ENCODE peak calls at places on chromosomes 4 and X, in ten cellular contexts. One of them, this sample, is unnamed.

GRCh38 chr4:8904041-8904501 is 32.4 kb upstream of the HMX1 start:
- DNase-seq in SJSA1: no peak
- DNase-seq in nephron progenitor cell: no peak
- DNase-seq in fibroblast of mammary gland: no peak
- DNase-seq in NCI-H774: no peak
- DNase-seq in body of pancreas: no peak
- DNase-seq in activated T-helper 1 cell treated with anti-CD3 and anti-CD28 coated beads, Interleukin-2, amount 50 U/mL, for 16 hours: no peak
- DNase-seq in sciatic nerve: no peak
- DNase-seq in stimulated activated CD8-positive, alpha-beta memory T cell treated with anti-CD3 and anti-CD28 coated beads, Interleukin-4, amount 100 ng/mL, for 48 hours: no peak
- DNase-seq in cerebellar cortex: no peak
- DNase-seq in this sample: no peak

GRCh38 chr4:5719329-5720055 is 8.5 kb downstream of the EVC start:
- DNase-seq in fibroblast of mammary gland: no peak
- DNase-seq in SJSA1: no peak
- DNase-seq in stimulated activated CD8-positive, alpha-beta memory T cell treated with anti-CD3 and anti-CD28 coated beads, Interleukin-4, amount 100 ng/mL, for 48 hours: no peak
- DNase-seq in NCI-H774: no peak
- DNase-seq in nephron progenitor cell: no peak
- DNase-seq in cerebellar cortex: no peak
- DNase-seq in activated T-helper 1 cell treated with anti-CD3 and anti-CD28 coated beads, Interleukin-2, amount 50 U/mL, for 16 hours: no peak
- DNase-seq in body of pancreas: no peak
- DNase-seq in sciatic nerve: no peak
- DNase-seq in this sample: no peak

GRCh38 chr4:122450847-122451246 is 5.7 kb downstream of the IL2 start:
- DNase-seq in SJSA1: no peak
- DNase-seq in activated T-helper 1 cell treated with anti-CD3 and anti-CD28 coated beads, Interleukin-2, amount 50 U/mL, for 16 hours: no peak
- DNase-seq in nephron progenitor cell: peak; percentile 3
- DNase-seq in stimulated activated CD8-positive, alpha-beta memory T cell treated with anti-CD3 and anti-CD28 coated beads, Interleukin-4, amount 100 ng/mL, for 48 hours: peak; percentile 30
- DNase-seq in fibroblast of mammary gland: peak; percentile 35
- DNase-seq in NCI-H774: no peak
- DNase-seq in body of pancreas: no peak
- DNase-seq in cerebellar cortex: peak; percentile 29
- DNase-seq in sciatic nerve: no peak
- DNase-seq in this sample: peak; percentile 45

GRCh38 chr4:123298798-123299197 is 97.8 kb upstream of the SPRY1 start:
- DNase-seq in NCI-H774: no peak
- DNase-seq in sciatic nerve: no peak
- DNase-seq in cerebellar cortex: no peak
- DNase-seq in nephron progenitor cell: no peak
- DNase-seq in activated T-helper 1 cell treated with anti-CD3 and anti-CD28 coated beads, Interleukin-2, amount 50 U/mL, for 16 hours: no peak
- DNase-seq in body of pancreas: no peak
- DNase-seq in fibroblast of mammary gland: no peak
- DNase-seq in stimulated activated CD8-positive, alpha-beta memory T cell treated with anti-CD3 and anti-CD28 coated beads, Interleukin-4, amount 100 ng/mL, for 48 hours: no peak
- DNase-seq in SJSA1: no peak
- DNase-seq in this sample: no peak

GRCh38 chr4:65668201-65669007 is 1.9 kb downstream of the EPHA5 start:
- DNase-seq in SJSA1: peak; percentile 25
- DNase-seq in stimulated activated CD8-positive, alpha-beta memory T cell treated with anti-CD3 and anti-CD28 coated beads, Interleukin-4, amount 100 ng/mL, for 48 hours: no peak
- DNase-seq in nephron progenitor cell: peak; percentile 22
- DNase-seq in sciatic nerve: peak; percentile 63
- DNase-seq in body of pancreas: peak; percentile 15
- DNase-seq in fibroblast of mammary gland: peak; percentile 16
- DNase-seq in NCI-H774: no peak
- DNase-seq in activated T-helper 1 cell treated with anti-CD3 and anti-CD28 coated beads, Interleukin-2, amount 50 U/mL, for 16 hours: no peak
- DNase-seq in cerebellar cortex: no peak
- DNase-seq in this sample: peak; percentile 62

GRCh38 chrX:68132749-68133148 is 300.5 kb downstream of the OPHN1 start:
- DNase-seq in cerebellar cortex: no peak
- DNase-seq in activated T-helper 1 cell treated with anti-CD3 and anti-CD28 coated beads, Interleukin-2, amount 50 U/mL, for 16 hours: no peak
- DNase-seq in SJSA1: no peak
- DNase-seq in stimulated activated CD8-positive, alpha-beta memory T cell treated with anti-CD3 and anti-CD28 coated beads, Interleukin-4, amount 100 ng/mL, for 48 hours: no peak
- DNase-seq in fibroblast of mammary gland: no peak
- DNase-seq in sciatic nerve: no peak
- DNase-seq in NCI-H774: no peak
- DNase-seq in nephron progenitor cell: no peak
- DNase-seq in body of pancreas: no peak
- DNase-seq in this sample: no peak

GRCh38 chrX:38845426-38845825 is 44.2 kb downstream of the MID1IP1 start:
- DNase-seq in body of pancreas: no peak
- DNase-seq in sciatic nerve: no peak
- DNase-seq in SJSA1: no peak
- DNase-seq in activated T-helper 1 cell treated with anti-CD3 and anti-CD28 coated beads, Interleukin-2, amount 50 U/mL, for 16 hours: no peak
- DNase-seq in NCI-H774: no peak
- DNase-seq in stimulated activated CD8-positive, alpha-beta memory T cell treated with anti-CD3 and anti-CD28 coated beads, Interleukin-4, amount 100 ng/mL, for 48 hours: no peak
- DNase-seq in cerebellar cortex: no peak
- DNase-seq in nephron progenitor cell: no peak
- DNase-seq in fibroblast of mammary gland: no peak
- DNase-seq in this sample: no peak

GRCh38 chr4:41150401-41150800 is 63.9 kb downstream of the APBB2 start:
- DNase-seq in cerebellar cortex: no peak
- DNase-seq in fibroblast of mammary gland: no peak
- DNase-seq in body of pancreas: no peak
- DNase-seq in sciatic nerve: no peak
- DNase-seq in nephron progenitor cell: no peak
- DNase-seq in activated T-helper 1 cell treated with anti-CD3 and anti-CD28 coated beads, Interleukin-2, amount 50 U/mL, for 16 hours: no peak
- DNase-seq in NCI-H774: no peak
- DNase-seq in SJSA1: no peak
- DNase-seq in stimulated activated CD8-positive, alpha-beta memory T cell treated with anti-CD3 and anti-CD28 coated beads, Interleukin-4, amount 100 ng/mL, for 48 hours: no peak
- DNase-seq in this sample: no peak

GRCh38 chr4:4542824-4543485 is 1.1 kb upstream of the STX18 start:
- DNase-seq in stimulated activated CD8-positive, alpha-beta memory T cell treated with anti-CD3 and anti-CD28 coated beads, Interleukin-4, amount 100 ng/mL, for 48 hours: no peak
- DNase-seq in NCI-H774: no peak
- DNase-seq in fibroblast of mammary gland: peak; percentile 33
- DNase-seq in body of pancreas: no peak
- DNase-seq in cerebellar cortex: no peak
- DNase-seq in activated T-helper 1 cell treated with anti-CD3 and anti-CD28 coated beads, Interleukin-2, amount 50 U/mL, for 16 hours: no peak
- DNase-seq in sciatic nerve: no peak
- DNase-seq in SJSA1: no peak
- DNase-seq in nephron progenitor cell: peak; percentile 28
- DNase-seq in this sample: no peak

GRCh38 chr4:2804973-2805501 is 12.2 kb downstream of the SH3BP2 start:
- DNase-seq in activated T-helper 1 cell treated with anti-CD3 and anti-CD28 coated beads, Interleukin-2, amount 50 U/mL, for 16 hours: no peak
- DNase-seq in SJSA1: no peak
- DNase-seq in fibroblast of mammary gland: no peak
- DNase-seq in body of pancreas: peak; percentile 10
- DNase-seq in sciatic nerve: no peak
- DNase-seq in nephron progenitor cell: no peak
- DNase-seq in NCI-H774: no peak
- DNase-seq in cerebellar cortex: no peak
- DNase-seq in stimulated activated CD8-positive, alpha-beta memory T cell treated with anti-CD3 and anti-CD28 coated beads, Interleukin-4, amount 100 ng/mL, for 48 hours: no peak
- DNase-seq in this sample: no peak

GRCh38 chr4:159435561-159436023 is 332.7 kb downstream of the RAPGEF2 start:
- DNase-seq in NCI-H774: no peak
- DNase-seq in nephron progenitor cell: no peak
- DNase-seq in body of pancreas: no peak
- DNase-seq in activated T-helper 1 cell treated with anti-CD3 and anti-CD28 coated beads, Interleukin-2, amount 50 U/mL, for 16 hours: no peak
- DNase-seq in sciatic nerve: no peak
- DNase-seq in cerebellar cortex: no peak
- DNase-seq in SJSA1: peak; percentile 45
- DNase-seq in stimulated activated CD8-positive, alpha-beta memory T cell treated with anti-CD3 and anti-CD28 coated beads, Interleukin-4, amount 100 ng/mL, for 48 hours: no peak
- DNase-seq in fibroblast of mammary gland: no peak
- DNase-seq in this sample: peak; percentile 81

GRCh38 chr4:173410106-173410505 is 11.2 kb upstream of the SCRG1 start:
- DNase-seq in sciatic nerve: no peak
- DNase-seq in NCI-H774: no peak
- DNase-seq in SJSA1: no peak
- DNase-seq in nephron progenitor cell: no peak
- DNase-seq in cerebellar cortex: peak; percentile 13
- DNase-seq in body of pancreas: no peak
- DNase-seq in fibroblast of mammary gland: no peak
- DNase-seq in stimulated activated CD8-positive, alpha-beta memory T cell treated with anti-CD3 and anti-CD28 coated beads, Interleukin-4, amount 100 ng/mL, for 48 hours: no peak
- DNase-seq in activated T-helper 1 cell treated with anti-CD3 and anti-CD28 coated beads, Interleukin-2, amount 50 U/mL, for 16 hours: no peak
- DNase-seq in this sample: no peak

GRCh38 chr4:81965454-81965853 is 408.3 kb downstream of the HNRNPD start:
- DNase-seq in fibroblast of mammary gland: no peak
- DNase-seq in SJSA1: no peak
- DNase-seq in stimulated activated CD8-positive, alpha-beta memory T cell treated with anti-CD3 and anti-CD28 coated beads, Interleukin-4, amount 100 ng/mL, for 48 hours: no peak
- DNase-seq in cerebellar cortex: no peak
- DNase-seq in nephron progenitor cell: no peak
- DNase-seq in sciatic nerve: no peak
- DNase-seq in activated T-helper 1 cell treated with anti-CD3 and anti-CD28 coated beads, Interleukin-2, amount 50 U/mL, for 16 hours: no peak
- DNase-seq in NCI-H774: no peak
- DNase-seq in body of pancreas: no peak
- DNase-seq in this sample: no peak

GRCh38 chr4:41814565-41814964 is 66.0 kb upstream of the PHOX2B start:
- DNase-seq in sciatic nerve: no peak
- DNase-seq in fibroblast of mammary gland: no peak
- DNase-seq in body of pancreas: peak; percentile 16
- DNase-seq in activated T-helper 1 cell treated with anti-CD3 and anti-CD28 coated beads, Interleukin-2, amount 50 U/mL, for 16 hours: no peak
- DNase-seq in stimulated activated CD8-positive, alpha-beta memory T cell treated with anti-CD3 and anti-CD28 coated beads, Interleukin-4, amount 100 ng/mL, for 48 hours: no peak
- DNase-seq in NCI-H774: no peak
- DNase-seq in SJSA1: no peak
- DNase-seq in cerebellar cortex: peak; percentile 7
- DNase-seq in nephron progenitor cell: peak; percentile 47
- DNase-seq in this sample: no peak

GRCh38 chrX:102860235-102860634 is 76.8 kb upstream of the RAB40AL start:
- DNase-seq in SJSA1: no peak
- DNase-seq in fibroblast of mammary gland: no peak
- DNase-seq in stimulated activated CD8-positive, alpha-beta memory T cell treated with anti-CD3 and anti-CD28 coated beads, Interleukin-4, amount 100 ng/mL, for 48 hours: no peak
- DNase-seq in body of pancreas: no peak
- DNase-seq in NCI-H774: no peak
- DNase-seq in activated T-helper 1 cell treated with anti-CD3 and anti-CD28 coated beads, Interleukin-2, amount 50 U/mL, for 16 hours: no peak
- DNase-seq in sciatic nerve: no peak
- DNase-seq in cerebellar cortex: no peak
- DNase-seq in nephron progenitor cell: no peak
- DNase-seq in this sample: no peak

GRCh38 chr4:123234966-123235365 is 161.6 kb upstream of the SPRY1 start:
- DNase-seq in sciatic nerve: no peak
- DNase-seq in fibroblast of mammary gland: no peak
- DNase-seq in cerebellar cortex: no peak
- DNase-seq in stimulated activated CD8-positive, alpha-beta memory T cell treated with anti-CD3 and anti-CD28 coated beads, Interleukin-4, amount 100 ng/mL, for 48 hours: no peak
- DNase-seq in nephron progenitor cell: no peak
- DNase-seq in activated T-helper 1 cell treated with anti-CD3 and anti-CD28 coated beads, Interleukin-2, amount 50 U/mL, for 16 hours: no peak
- DNase-seq in body of pancreas: no peak
- DNase-seq in SJSA1: no peak
- DNase-seq in NCI-H774: no peak
- DNase-seq in this sample: no peak

GRCh38 chrX:25296850-25297249 is 281.1 kb upstream of the ARX start:
- DNase-seq in stimulated activated CD8-positive, alpha-beta memory T cell treated with anti-CD3 and anti-CD28 coated beads, Interleukin-4, amount 100 ng/mL, for 48 hours: no peak
- DNase-seq in nephron progenitor cell: no peak
- DNase-seq in SJSA1: no peak
- DNase-seq in cerebellar cortex: no peak
- DNase-seq in sciatic nerve: no peak
- DNase-seq in NCI-H774: no peak
- DNase-seq in body of pancreas: no peak
- DNase-seq in activated T-helper 1 cell treated with anti-CD3 and anti-CD28 coated beads, Interleukin-2, amount 50 U/mL, for 16 hours: no peak
- DNase-seq in fibroblast of mammary gland: no peak
- DNase-seq in this sample: no peak

GRCh38 chr4:2837904-2838496 is 5.6 kb upstream of the ADD1 start:
- DNase-seq in body of pancreas: no peak
- DNase-seq in nephron progenitor cell: no peak
- DNase-seq in activated T-helper 1 cell treated with anti-CD3 and anti-CD28 coated beads, Interleukin-2, amount 50 U/mL, for 16 hours: peak; percentile 53
- DNase-seq in NCI-H774: no peak
- DNase-seq in cerebellar cortex: no peak
- DNase-seq in fibroblast of mammary gland: peak; percentile 72
- DNase-seq in sciatic nerve: peak; percentile 69
- DNase-seq in stimulated activated CD8-positive, alpha-beta memory T cell treated with anti-CD3 and anti-CD28 coated beads, Interleukin-4, amount 100 ng/mL, for 48 hours: peak; percentile 68
- DNase-seq in SJSA1: no peak
- DNase-seq in this sample: no peak

GRCh38 chrX:24860140-24860539 is 155.6 kb downstream of the ARX start:
- DNase-seq in stimulated activated CD8-positive, alpha-beta memory T cell treated with anti-CD3 and anti-CD28 coated beads, Interleukin-4, amount 100 ng/mL, for 48 hours: no peak
- DNase-seq in sciatic nerve: no peak
- DNase-seq in activated T-helper 1 cell treated with anti-CD3 and anti-CD28 coated beads, Interleukin-2, amount 50 U/mL, for 16 hours: no peak
- DNase-seq in NCI-H774: no peak
- DNase-seq in cerebellar cortex: no peak
- DNase-seq in SJSA1: no peak
- DNase-seq in fibroblast of mammary gland: peak; percentile 27
- DNase-seq in nephron progenitor cell: no peak
- DNase-seq in body of pancreas: no peak
- DNase-seq in this sample: no peak

GRCh38 chr4:112411781-112412281 is 104.1 kb downstream of the NEUROG2 start:
- DNase-seq in fibroblast of mammary gland: no peak
- DNase-seq in stimulated activated CD8-positive, alpha-beta memory T cell treated with anti-CD3 and anti-CD28 coated beads, Interleukin-4, amount 100 ng/mL, for 48 hours: no peak
- DNase-seq in nephron progenitor cell: no peak
- DNase-seq in sciatic nerve: no peak
- DNase-seq in body of pancreas: no peak
- DNase-seq in activated T-helper 1 cell treated with anti-CD3 and anti-CD28 coated beads, Interleukin-2, amount 50 U/mL, for 16 hours: no peak
- DNase-seq in NCI-H774: no peak
- DNase-seq in SJSA1: no peak
- DNase-seq in cerebellar cortex: no peak
- DNase-seq in this sample: no peak

GRCh38 chr4:41896648-41897047 is 38.6 kb upstream of the TMEM33 start:
- DNase-seq in nephron progenitor cell: no peak
- DNase-seq in fibroblast of mammary gland: no peak
- DNase-seq in SJSA1: no peak
- DNase-seq in activated T-helper 1 cell treated with anti-CD3 and anti-CD28 coated beads, Interleukin-2, amount 50 U/mL, for 16 hours: no peak
- DNase-seq in cerebellar cortex: no peak
- DNase-seq in NCI-H774: no peak
- DNase-seq in stimulated activated CD8-positive, alpha-beta memory T cell treated with anti-CD3 and anti-CD28 coated beads, Interleukin-4, amount 100 ng/mL, for 48 hours: no peak
- DNase-seq in sciatic nerve: no peak
- DNase-seq in body of pancreas: no peak
- DNase-seq in this sample: no peak